ENCODE peak calls at places on chromosomes 2 and 18, in four cellular contexts. H, J, C and G are unnamed samples.

GRCh38 chr2:85675427-85675826 is 7.4 kb upstream of the SFTPB start:
- DNase-seq in J (no peak), C (no peak), H (no peak), G (no peak)

GRCh38 chr2:71226391-71226964 is 425 bp downstream of the PAIP2B start:
- DNase-seq in H (no peak), J (no peak), C (no peak), G (no peak)

GRCh38 chr2:217637268-217637615 is 365.6 kb downstream of the TNS1 start:
- DNase-seq in C (no peak), H (no peak), J (no peak), G (no peak)

GRCh38 chr2:63189026-63189425 is 138.4 kb downstream of the OTX1 start:
- DNase-seq in H (peak), J (peak), C (peak), G (peak)

GRCh38 chr2:7145707-7146106 is 228.5 kb downstream of the RNF144A start:
- DNase-seq in C (no peak), H (no peak), J (no peak), G (no peak)

GRCh38 chr2:12534646-12535263 is 182.0 kb upstream of the TRIB2 start:
- DNase-seq in H (no peak), C (no peak), J (no peak), G (no peak)

GRCh38 chr2:100561191-100561590 is 1.6 kb upstream of the PDCL3 start:
- DNase-seq in H (no peak), C (no peak), J (no peak), G (no peak)

GRCh38 chr2:99569393-99569792 is 79.6 kb upstream of the REV1 start:
- DNase-seq in H (no peak), C (no peak), J (no peak), G (no peak)

GRCh38 chr2:44904578-44904977 is 36.9 kb upstream of the SIX3 start:
- DNase-seq in H (no peak), C (no peak), J (no peak), G (no peak)

GRCh38 chr2:61885896-61886603 is 2.4 kb downstream of the CCT4 start:
- DNase-seq in C (no peak), H (no peak), J (no peak), G (no peak)

DNA sequence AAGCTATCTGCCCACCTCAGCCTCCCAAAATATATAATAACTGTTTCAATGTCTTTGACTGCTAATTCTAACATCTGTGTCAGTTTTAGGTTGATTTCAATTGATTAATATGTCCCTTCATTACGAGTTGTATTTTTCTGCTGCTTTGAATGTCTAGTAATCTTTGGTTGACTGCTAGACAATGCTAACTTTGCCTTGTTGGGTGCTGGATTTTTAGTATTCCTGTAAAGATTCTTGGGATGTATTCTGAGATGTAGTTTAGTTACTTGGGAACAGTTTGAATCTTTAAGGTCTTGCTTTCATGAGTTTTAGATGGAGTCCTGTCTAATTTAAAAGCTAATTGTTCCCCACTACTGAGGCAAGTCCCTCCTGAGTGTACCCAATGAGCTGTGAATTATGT is 114.4 kb downstream of the TFCP2L1 start:
- DNase-seq in J (no peak), H (no peak), C (no peak), G (no peak)
- TF ChIP-seq CHD4 in J (no peak), H (no peak), C (no peak), G (no peak)

DNA sequence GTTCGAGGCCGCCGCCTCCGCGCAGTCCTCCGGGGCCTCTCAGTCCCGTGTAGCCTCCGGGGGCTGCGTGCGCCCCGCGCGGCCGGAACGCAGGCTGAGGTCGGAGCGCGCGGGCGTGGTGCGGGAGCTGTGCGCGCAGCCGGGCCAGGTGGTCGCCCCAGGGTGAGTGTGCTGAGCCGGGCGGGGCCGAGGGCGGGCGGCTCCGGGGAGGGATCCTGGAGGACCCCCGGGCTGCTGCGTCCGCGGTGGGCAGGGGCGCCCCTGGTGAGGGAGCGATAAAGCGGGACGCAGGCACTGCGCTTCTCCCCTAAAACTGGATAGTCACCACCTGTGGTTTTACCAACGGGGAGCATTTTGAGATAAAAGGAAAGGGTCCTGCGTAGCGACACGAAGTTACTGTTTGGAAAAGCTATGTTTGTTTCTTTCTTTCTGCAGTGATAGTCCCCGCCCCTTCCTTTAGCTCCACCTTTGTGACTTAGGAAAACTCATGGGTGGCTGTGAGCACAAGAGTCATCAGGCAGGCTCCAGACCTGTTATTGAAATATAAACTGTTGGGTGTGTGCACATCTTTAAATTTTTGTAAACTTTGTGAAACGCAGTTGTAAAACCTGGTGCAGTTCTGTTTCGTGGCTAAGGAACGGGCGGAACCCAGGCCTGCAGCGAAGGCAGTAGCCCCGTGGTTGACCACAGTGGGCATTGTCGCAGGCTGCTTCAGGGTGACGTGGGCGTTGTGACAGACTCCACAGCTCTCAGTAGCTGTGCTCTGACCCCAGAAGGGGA is 687 bp downstream of the CTDP1 start:
- DNase-seq in J (no peak), C (peak), H (peak), G (peak)
- TF ChIP-seq CHD4 in J (no peak), C (no peak), H (no peak), G (no peak)

DNA sequence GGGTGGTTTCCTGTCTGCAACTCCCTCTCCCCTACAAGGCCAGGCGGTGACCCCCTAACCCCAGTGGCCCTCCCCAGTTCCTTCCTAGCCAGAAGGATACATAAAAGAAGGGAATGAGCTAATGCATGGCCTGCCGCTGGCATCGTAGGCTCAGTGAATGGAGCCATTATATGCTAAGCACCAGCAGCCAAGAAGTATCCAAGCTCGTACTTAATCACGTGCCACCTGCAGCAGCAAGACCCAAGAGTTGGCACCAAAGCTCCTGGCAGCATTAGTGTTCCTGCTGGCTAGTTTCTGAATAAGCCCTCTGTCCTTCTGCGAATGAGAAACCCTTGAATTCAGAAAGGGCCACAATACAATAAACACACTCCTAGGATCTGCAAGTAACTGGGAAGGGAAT is 4.3 kb downstream of the DBI start:
- DNase-seq in C (no peak), H (no peak), J (no peak), G (no peak)
- TF ChIP-seq CHD4 in C (no peak), H (no peak), J (no peak), G (no peak)

GRCh38 chr2:195642027-195642676 is 14.9 kb upstream of the SLC39A10 start:
- DNase-seq in H (no peak), J (no peak), C (no peak), G (no peak)

GRCh38 chr2:195638738-195639137 is 18.3 kb upstream of the SLC39A10 start:
- DNase-seq in C (no peak), J (no peak), H (no peak), G (no peak)

GRCh38 chr2:195639959-195640358 is 17.1 kb upstream of the SLC39A10 start:
- DNase-seq in H (no peak), J (no peak), C (no peak), G (no peak)

GRCh38 chr2:195636890-195637289 is 20.1 kb upstream of the SLC39A10 start:
- DNase-seq in J (no peak), H (peak), C (no peak), G (no peak)

GRCh38 chr2:195639238-195639858 is 17.7 kb upstream of the SLC39A10 start:
- DNase-seq in J (no peak), C (no peak), H (no peak), G (no peak)
- TF ChIP-seq CHD4 in J (no peak), C (no peak), H (no peak), G (no peak)

DNA sequence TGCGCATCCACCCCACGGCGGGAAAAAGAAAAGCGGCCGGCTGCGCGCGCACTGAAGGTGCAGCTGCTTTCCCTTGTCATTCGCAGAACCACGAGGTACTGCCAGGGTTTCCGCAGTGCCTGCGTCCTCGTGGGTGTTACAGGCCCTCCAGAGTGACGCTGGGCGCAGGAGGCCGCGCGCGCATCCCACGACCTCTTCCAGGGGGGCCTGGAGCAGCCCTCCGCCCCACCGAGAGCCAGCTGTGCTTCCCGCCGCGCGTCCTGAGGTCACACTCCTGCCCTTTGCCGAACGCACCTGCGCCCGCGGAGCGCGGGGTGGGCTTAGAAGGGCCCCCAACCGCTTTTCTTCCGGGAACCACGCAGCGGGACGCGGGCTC is 378 bp upstream of the IAH1 start:
- DNase-seq in C (no peak), J (no peak), H (no peak), G (no peak)
- TF ChIP-seq CHD4 in C (no peak), J (no peak), H (no peak), G (no peak)

GRCh38 chr2:239227661-239228371 is 173.0 kb downstream of the HDAC4 start:
- DNase-seq in C (no peak), H (no peak), J (no peak), G (no peak)
- TF ChIP-seq CHD4 in C (no peak), H (no peak), J (no peak), G (no peak)

GRCh38 chr2:226336283-226336682 is 463.3 kb downstream of the IRS1 start:
- DNase-seq in C (no peak), H (no peak), J (no peak), G (no peak)
- TF ChIP-seq CHD4 in C (no peak), H (no peak), J (no peak), G (no peak)